ENCODE peak calls at places on chromosomes 3 and 15, in four cellular contexts. One of them, this sample, is unnamed.

GRCh38 chr3:50324351-50325144 is 2.0 kb upstream of the HYAL2 start:
- DNase-seq in uterus: peak
- DNase-seq in keratinocyte: no peak
- DNase-seq in GM06990: no peak
- DNase-seq in this sample: peak

GRCh38 chr15:42143356-42143755 is 13.1 kb downstream of the PLA2G4F start:
- DNase-seq in uterus: no peak
- DNase-seq in keratinocyte: no peak
- DNase-seq in GM06990: no peak
- DNase-seq in this sample: no peak

GRCh38 chr3:9153763-9154601 is 95.5 kb downstream of the SRGAP3 start:
- DNase-seq in uterus: peak
- DNase-seq in keratinocyte: no peak
- DNase-seq in GM06990: no peak
- DNase-seq in this sample: no peak

GRCh38 chr3:69510481-69511031 is 124.7 kb upstream of the FRMD4B start:
- DNase-seq in uterus: no peak
- DNase-seq in keratinocyte: no peak
- DNase-seq in GM06990: no peak
- DNase-seq in this sample: no peak

GRCh38 chr3:100537646-100538338 is 45.4 kb downstream of the TMEM45A start:
- DNase-seq in uterus: no peak
- DNase-seq in keratinocyte: no peak
- DNase-seq in GM06990: no peak
- DNase-seq in this sample: no peak

GRCh38 chr3:123634149-123635051 is 49.5 kb upstream of the HACD2 start:
- DNase-seq in uterus: no peak
- DNase-seq in keratinocyte: no peak
- DNase-seq in GM06990: no peak
- DNase-seq in this sample: no peak

GRCh38 chr3:68972358-68972979 is 40.1 kb upstream of the TAFA4 start:
- DNase-seq in uterus: no peak
- DNase-seq in keratinocyte: no peak
- DNase-seq in GM06990: no peak
- DNase-seq in this sample: peak

GRCh38 chr3:32843504-32844321 is 25.9 kb downstream of the TRIM71 start:
- DNase-seq in uterus: no peak
- DNase-seq in keratinocyte: no peak
- DNase-seq in GM06990: no peak
- DNase-seq in this sample: no peak

GRCh38 chr3:100516843-100517242 is 24.4 kb downstream of the TMEM45A start:
- DNase-seq in uterus: no peak
- DNase-seq in keratinocyte: no peak
- DNase-seq in GM06990: no peak
- DNase-seq in this sample: no peak

GRCh38 chr15:28918141-28918983 is 32.6 kb downstream of the APBA2 start:
- DNase-seq in uterus: no peak
- DNase-seq in keratinocyte: no peak
- DNase-seq in GM06990: no peak
- DNase-seq in this sample: no peak

GRCh38 chr3:179421500-179421899 is 29.8 kb downstream of the GNB4 start:
- DNase-seq in uterus: no peak
- DNase-seq in keratinocyte: no peak
- DNase-seq in GM06990: no peak
- DNase-seq in this sample: no peak

GRCh38 chr3:181838940-181839914 is 127.5 kb downstream of the SOX2 start:
- DNase-seq in uterus: no peak
- DNase-seq in keratinocyte: no peak
- DNase-seq in GM06990: peak
- DNase-seq in this sample: no peak

GRCh38 chr3:38009807-38010591 is 19.4 kb downstream of the VILL start:
- DNase-seq in uterus: no peak
- DNase-seq in keratinocyte: no peak
- DNase-seq in GM06990: no peak
- DNase-seq in this sample: no peak

GRCh38 chr3:37712387-37712786 is 149.3 kb upstream of the CTDSPL start:
- DNase-seq in uterus: no peak
- DNase-seq in keratinocyte: no peak
- DNase-seq in GM06990: no peak
- DNase-seq in this sample: no peak

GRCh38 chr3:129890125-129890524 is 3.4 kb downstream of the TMCC1 start:
- DNase-seq in uterus: no peak
- DNase-seq in keratinocyte: no peak
- DNase-seq in GM06990: peak
- DNase-seq in this sample: peak

GRCh38 chr15:66072616-66073361 is 180.8 kb downstream of the MEGF11 start:
- DNase-seq in uterus: no peak
- DNase-seq in keratinocyte: no peak
- DNase-seq in GM06990: no peak
- DNase-seq in this sample: no peak

GRCh38 chr15:45536951-45537350 is 14.4 kb upstream of the SLC30A4 start:
- DNase-seq in uterus: no peak
- DNase-seq in keratinocyte: no peak
- DNase-seq in GM06990: no peak
- DNase-seq in this sample: no peak

GRCh38 chr15:45534821-45535220 is 12.3 kb upstream of the SLC30A4 start:
- DNase-seq in uterus: no peak
- DNase-seq in keratinocyte: no peak
- DNase-seq in GM06990: no peak
- DNase-seq in this sample: no peak

GRCh38 chr15:45540531-45540930 is 18.0 kb upstream of the SLC30A4 start:
- DNase-seq in uterus: no peak
- DNase-seq in keratinocyte: no peak
- DNase-seq in GM06990: no peak
- DNase-seq in this sample: no peak

GRCh38 chr15:45539680-45540079 is 17.1 kb upstream of the SLC30A4 start:
- DNase-seq in uterus: no peak
- DNase-seq in keratinocyte: no peak
- DNase-seq in GM06990: no peak
- DNase-seq in this sample: no peak

DNA sequence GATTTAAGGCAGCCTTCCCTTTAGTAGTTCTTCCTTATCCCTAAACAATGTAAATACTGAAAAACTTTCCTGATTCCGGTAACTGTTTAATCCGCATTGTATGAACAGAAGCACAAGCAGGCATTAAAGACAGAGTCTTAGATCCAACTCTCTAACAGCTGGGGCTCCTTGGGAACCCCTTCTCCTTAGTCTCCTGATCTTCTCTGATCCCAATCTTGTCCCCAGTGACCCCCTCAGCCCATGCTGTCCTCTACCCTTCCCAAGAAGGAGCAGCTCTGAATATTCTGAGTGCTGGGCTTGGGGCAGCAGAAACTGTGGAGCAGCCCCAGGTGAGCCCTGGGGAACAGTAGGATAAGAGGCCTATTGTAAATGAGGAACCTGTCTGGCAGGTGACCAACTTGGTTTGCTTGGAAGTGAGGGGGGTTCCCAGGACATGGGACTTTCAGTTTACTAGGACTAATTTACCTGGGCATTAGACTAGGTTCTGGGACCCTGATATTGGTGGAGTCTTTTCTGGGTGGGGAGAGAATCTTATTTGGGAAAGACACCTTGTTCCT is 13.0 kb upstream of the SLC30A4 start:
- DNase-seq in uterus: no peak
- DNase-seq in keratinocyte: no peak
- DNase-seq in GM06990: no peak
- DNase-seq in this sample: no peak
- TF ChIP-seq CTCF in uterus: no peak
- TF ChIP-seq CTCF in keratinocyte: no peak
- TF ChIP-seq CTCF in GM06990: no peak
- TF ChIP-seq CTCF in this sample: no peak

DNA sequence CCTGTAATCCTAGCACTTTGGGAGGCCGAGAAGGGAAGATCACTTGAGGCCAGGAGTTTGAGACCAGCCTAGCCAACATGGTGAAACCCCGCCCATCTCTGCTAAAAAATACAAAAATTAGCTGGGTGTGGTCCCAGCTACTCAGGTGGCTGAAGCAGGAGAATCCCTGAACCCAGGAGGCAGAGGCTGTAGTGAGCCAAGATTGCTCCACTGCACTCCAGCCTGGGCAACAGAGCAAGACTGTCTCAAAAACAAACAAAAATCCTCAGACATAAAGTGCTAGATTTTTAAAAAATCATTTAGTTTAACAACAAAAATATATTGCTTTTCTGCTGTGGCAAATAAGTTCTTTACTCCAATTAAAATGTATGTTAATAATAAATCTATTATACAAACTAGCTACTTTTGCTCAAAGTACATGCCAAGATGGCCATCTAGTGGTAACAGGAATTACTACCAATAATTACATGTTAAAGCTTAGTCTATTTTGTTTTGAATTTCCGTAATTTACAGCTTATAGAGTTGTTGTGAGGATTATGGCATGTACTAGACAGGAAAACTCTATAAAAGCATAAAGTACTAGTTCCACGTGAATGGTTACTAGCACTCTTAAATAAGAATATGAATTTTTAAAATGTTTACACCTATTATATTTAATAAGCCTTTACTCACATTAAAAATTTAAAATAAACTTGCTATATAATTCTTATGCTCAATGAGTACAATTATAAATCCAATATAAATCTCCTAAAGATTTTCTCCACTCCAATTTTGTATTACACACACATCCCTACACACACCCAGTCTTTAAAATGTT is 39.0 kb downstream of the GABPB1 start:
- DNase-seq in uterus: no peak
- DNase-seq in keratinocyte: no peak
- DNase-seq in GM06990: no peak
- DNase-seq in this sample: no peak
- TF ChIP-seq CTCF in uterus: peak
- TF ChIP-seq CTCF in keratinocyte: peak
- TF ChIP-seq CTCF in GM06990: peak
- TF ChIP-seq CTCF in this sample: peak

DNA sequence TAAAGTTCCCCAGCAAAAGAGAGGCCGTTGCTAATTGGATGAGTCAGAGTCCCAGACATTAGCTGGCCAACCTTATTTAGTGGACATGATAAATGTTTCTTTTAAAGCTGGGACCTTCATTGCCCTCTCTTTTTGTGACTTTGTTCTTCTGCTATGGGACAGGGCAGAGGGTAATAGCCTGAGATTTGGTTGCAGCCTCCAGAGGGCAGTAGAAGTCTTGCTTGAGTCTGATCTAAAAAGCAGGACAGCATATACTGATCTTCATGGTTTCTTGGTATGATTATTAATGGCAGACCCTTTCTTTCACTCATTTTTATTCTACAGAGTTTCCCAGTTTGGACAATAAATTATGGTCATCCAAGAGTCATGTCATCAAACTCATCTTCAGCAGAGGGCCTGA is 25.1 kb upstream of the ZKSCAN7 start:
- DNase-seq in uterus: no peak
- DNase-seq in keratinocyte: no peak
- DNase-seq in GM06990: no peak
- DNase-seq in this sample: peak
- TF ChIP-seq CTCF in uterus: no peak
- TF ChIP-seq CTCF in keratinocyte: peak
- TF ChIP-seq CTCF in GM06990: peak
- TF ChIP-seq CTCF in this sample: peak

GRCh38 chr3:189144645-189145044 is 27.1 kb upstream of the TPRG1 start:
- DNase-seq in uterus: no peak
- DNase-seq in keratinocyte: no peak
- DNase-seq in GM06990: no peak
- DNase-seq in this sample: peak
- TF ChIP-seq CTCF in uterus: peak
- TF ChIP-seq CTCF in keratinocyte: no peak
- TF ChIP-seq CTCF in GM06990: no peak
- TF ChIP-seq CTCF in this sample: no peak

GRCh38 chr3:114453296-114453888 is 159.6 kb downstream of the TIGIT start:
- DNase-seq in uterus: no peak
- DNase-seq in keratinocyte: no peak
- DNase-seq in GM06990: no peak
- DNase-seq in this sample: no peak

GRCh38 chr3:114456742-114457141 is 162.9 kb downstream of the TIGIT start:
- DNase-seq in uterus: no peak
- DNase-seq in keratinocyte: no peak
- DNase-seq in GM06990: peak
- DNase-seq in this sample: peak

GRCh38 chr3:114452176-114452744 is 158.4 kb downstream of the TIGIT start:
- DNase-seq in uterus: no peak
- DNase-seq in keratinocyte: no peak
- DNase-seq in GM06990: no peak
- DNase-seq in this sample: no peak

GRCh38 chr3:114455432-114455831 is 161.6 kb downstream of the TIGIT start:
- DNase-seq in uterus: no peak
- DNase-seq in keratinocyte: no peak
- DNase-seq in GM06990: no peak
- DNase-seq in this sample: no peak

DNA sequence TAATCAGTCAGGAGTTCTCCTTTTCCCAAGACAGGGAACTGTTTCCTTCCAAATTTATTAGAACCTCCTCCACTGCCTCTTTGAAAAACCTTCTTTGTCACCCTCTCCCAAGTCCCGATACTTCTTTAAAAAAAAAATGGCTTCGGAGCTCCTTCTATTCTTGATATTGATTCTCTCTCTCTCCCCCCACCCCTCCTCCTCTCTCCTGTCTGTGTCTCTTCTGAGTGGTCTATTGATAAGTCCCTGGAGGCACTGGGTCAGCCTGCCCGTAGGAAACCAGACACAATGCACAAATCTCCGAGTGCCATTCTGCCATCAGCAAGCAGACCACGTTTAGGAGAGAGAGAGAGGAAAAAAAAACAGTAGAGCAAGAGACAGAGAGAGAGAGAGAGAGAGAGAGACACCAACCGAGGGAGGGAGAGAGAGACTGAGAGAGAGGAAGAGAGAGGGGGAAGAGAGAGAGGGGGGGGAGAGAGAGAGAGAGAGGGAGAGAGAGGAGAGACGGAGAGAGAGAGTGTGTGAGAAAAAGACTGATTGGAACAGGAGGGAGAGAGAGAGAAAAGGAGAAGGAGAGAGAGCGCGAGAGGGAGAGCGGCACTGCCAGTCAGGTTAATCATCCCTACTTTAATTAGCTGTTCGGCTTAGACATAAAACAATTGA is 160.9 kb downstream of the TIGIT start:
- DNase-seq in uterus: no peak
- DNase-seq in keratinocyte: no peak
- DNase-seq in GM06990: peak
- DNase-seq in this sample: peak
- TF ChIP-seq CTCF in uterus: peak
- TF ChIP-seq CTCF in keratinocyte: no peak
- TF ChIP-seq CTCF in GM06990: no peak
- TF ChIP-seq CTCF in this sample: no peak

This sample was measured in activated CD8-positive, alpha-beta T cell treated with anti-CD3 and anti-CD28 coated beads for 36 hours.